ENCODE peak calls at places on chromosome 20, in eight cellular contexts. G, X, S, U, M, R, H and C are unnamed samples.

GRCh38 chr20:12936020-12936419 is 72.8 kb upstream of the SPTLC3 start:
- DNase-seq in G (no peak), X (no peak), S (no peak), U (no peak), M (no peak), R (no peak), H (no peak), C (no peak)

GRCh38 chr20:48153523-48153922 is 368.2 kb upstream of the SULF2 start:
- DNase-seq in G (no peak), X (no peak), S (no peak), U (no peak), M (no peak), R (no peak), H (no peak), C (peak; percentile 44)

GRCh38 chr20:31869942-31870702 is at the start of the genes DUSP15 and TTLL9:
- DNase-seq in G (no peak), X (no peak), S (no peak), U (no peak), M (no peak), R (no peak), H (peak; percentile 65), C (peak; percentile 73)

GRCh38 chr20:53711333-53712211 is 117.9 kb upstream of the ZNF217 start:
- DNase-seq in G (no peak), X (no peak), S (no peak), U (no peak), M (no peak), R (no peak), H (no peak), C (no peak)

GRCh38 chr20:44541957-44542356 is 20.1 kb upstream of the SERINC3 start:
- DNase-seq in G (no peak), X (no peak), S (no peak), U (peak; percentile 83), M (no peak), R (no peak), H (no peak), C (no peak)

GRCh38 chr20:47276856-47277541 is 79.5 kb downstream of the ZMYND8 start:
- DNase-seq in G (no peak), X (no peak), S (no peak), U (peak; percentile 80), M (no peak), R (no peak), H (no peak), C (no peak)

GRCh38 chr20:52231230-52231746 is 39.7 kb upstream of the ZFP64 start:
- DNase-seq in G (no peak), X (no peak), S (no peak), U (no peak), M (no peak), R (no peak), H (no peak), C (no peak)

GRCh38 chr20:48180637-48181036 is 395.4 kb upstream of the SULF2 start:
- DNase-seq in G (no peak), X (no peak), S (no peak), U (no peak), M (no peak), R (no peak), H (no peak), C (no peak)

GRCh38 chr20:11555510-11555909 is 362.2 kb upstream of the BTBD3 start:
- DNase-seq in G (no peak), X (no peak), S (no peak), U (no peak), M (no peak), R (no peak), H (no peak), C (no peak)

GRCh38 chr20:16115891-16116577 is 457.2 kb downstream of the KIF16B start:
- DNase-seq in G (no peak), X (no peak), S (no peak), U (no peak), M (no peak), R (no peak), H (no peak), C (no peak)

GRCh38 chr20:37469531-37469930 is 51.5 kb upstream of the NNAT start:
- DNase-seq in G (no peak), X (no peak), S (no peak), U (no peak), M (no peak), R (no peak), H (no peak), C (no peak)

GRCh38 chr20:17857639-17858449 is 110.8 kb downstream of the SNX5 start:
- DNase-seq in G (no peak), X (no peak), S (no peak), U (no peak), M (no peak), R (no peak), H (no peak), C (no peak)

GRCh38 chr20:45998337-45998736 is 10.4 kb upstream of the MMP9 start:
- DNase-seq in G (peak; percentile 73), X (no peak), S (no peak), U (no peak), M (no peak), R (no peak), H (no peak), C (no peak)

GRCh38 chr20:9493818-9494217 is 20.6 kb upstream of the LAMP5 start:
- DNase-seq in G (no peak), X (no peak), S (no peak), U (no peak), M (no peak), R (no peak), H (no peak), C (no peak)

GRCh38 chr20:43689165-43689564 is 22.3 kb downstream of the MYBL2 start:
- DNase-seq in G (no peak), X (no peak), S (no peak), U (no peak), M (no peak), R (no peak), H (no peak), C (no peak)

GRCh38 chr20:16749573-16749972 is 1.4 kb downstream of the OTOR start:
- DNase-seq in G (no peak), X (no peak), S (no peak), U (no peak), M (no peak), R (no peak), H (peak; percentile 7), C (no peak)

GRCh38 chr20:48648482-48649051 is 179.2 kb downstream of the PREX1 start:
- DNase-seq in G (no peak), X (no peak), S (no peak), U (no peak), M (no peak), R (no peak), H (no peak), C (no peak)

GRCh38 chr20:32509639-32510066 is 75.5 kb downstream of the NOL4L start:
- DNase-seq in G (no peak), X (no peak), S (peak; percentile 62), U (peak; percentile 64), M (peak; percentile 51), R (no peak), H (no peak), C (peak; percentile 55)

GRCh38 chr20:52084727-52085126 is 106.9 kb downstream of the ZFP64 start:
- DNase-seq in G (no peak), X (no peak), S (no peak), U (no peak), M (no peak), R (no peak), H (no peak), C (no peak)

GRCh38 chr20:61731363-61732181 is 334.1 kb downstream of the TAF4 start:
- DNase-seq in G (no peak), X (peak; percentile 26), S (no peak), U (peak; percentile 37), M (no peak), R (no peak), H (no peak), C (no peak)

GRCh38 chr20:45230631-45231030 is 9.5 kb downstream of the SEMG2 start:
- DNase-seq in G (no peak), X (no peak), S (no peak), U (no peak), M (no peak), R (no peak), H (no peak), C (no peak)

GRCh38 chr20:32906871-32907495 is 48.3 kb downstream of the EFCAB8 start:
- DNase-seq in G (no peak), X (no peak), S (no peak), U (no peak), M (no peak), R (no peak), H (no peak), C (no peak)

GRCh38 chr20:34199183-34199582 is 42.0 kb upstream of the ASIP start:
- DNase-seq in G (no peak), X (no peak), S (no peak), U (no peak), M (no peak), R (no peak), H (no peak), C (no peak)

GRCh38 chr20:62378215-62378614 is 8.7 kb upstream of the RPS21 start:
- DNase-seq in G (no peak), X (no peak), S (no peak), U (no peak), M (no peak), R (no peak), H (no peak), C (no peak)

GRCh38 chr20:58889334-58890072 is 37.0 kb downstream of the GNAS start:
- DNase-seq in G (no peak), X (no peak), S (peak; percentile 11), U (no peak), M (no peak), R (peak; percentile 44), H (no peak), C (peak; percentile 49)

GRCh38 chr20:58007947-58008346 is 220.5 kb downstream of the ANKRD60 start:
- DNase-seq in G (no peak), X (no peak), S (no peak), U (no peak), M (no peak), R (no peak), H (no peak), C (no peak)

GRCh38 chr20:45944965-45945677 is 10.6 kb downstream of the PCIF1 start:
- DNase-seq in G (no peak), X (no peak), S (no peak), U (no peak), M (no peak), R (no peak), H (no peak), C (no peak)

GRCh38 chr20:47547034-47547387 is 45.3 kb downstream of the NCOA3 start:
- DNase-seq in G (no peak), X (no peak), S (no peak), U (no peak), M (no peak), R (no peak), H (no peak), C (no peak)

GRCh38 chr20:57434390-57434700 is 43.1 kb downstream of the RBM38 start:
- DNase-seq in G (peak; percentile 23), X (no peak), S (no peak), U (no peak), M (no peak), R (no peak), H (no peak), C (no peak)

GRCh38 chr20:58339741-58340140 is 30.2 kb downstream of the RAB22A start:
- DNase-seq in G (no peak), X (no peak), S (no peak), U (no peak), M (no peak), R (no peak), H (no peak), C (no peak)

GRCh38 chr20:2637246-2637645 is 15.2 kb upstream of the NOP56 start:
- DNase-seq in G (no peak), X (no peak), S (no peak), U (no peak), M (no peak), R (no peak), H (no peak), C (no peak)

GRCh38 chr20:34983089-34983820 is 27.6 kb downstream of the MYH7B start:
- DNase-seq in G (no peak), X (no peak), S (no peak), U (no peak), M (no peak), R (no peak), H (no peak), C (no peak)

GRCh38 chr20:24677626-24678328 is 208.3 kb downstream of the SYNDIG1 start:
- DNase-seq in G (no peak), X (no peak), S (no peak), U (no peak), M (no peak), R (no peak), H (no peak), C (no peak)

GRCh38 chr20:9534025-9534424 is 19.6 kb downstream of the LAMP5 start:
- DNase-seq in G (no peak), X (no peak), S (no peak), U (no peak), M (no peak), R (no peak), H (no peak), C (no peak)